ENCODE peak calls at places on chromosome 14, in ten cellular contexts. N is stimulated activated CD8-positive, alpha-beta memory T cell treated with anti-CD3 and anti-CD28 coated beads, Interleukin-15, amount 100 ng/mL, for 1 hour; V is frontal cortex; M is lung microvascular endothelial cell; X is stimulated activated naive CD8-positive, alpha-beta T cell treated with anti-CD3 and anti-CD28 coated beads, Interleukin-15, Interleukin-2, amounts not matched to agents 100 U/mL and 50 U/mL, for 24 hours; J is NCI-H1092; A is CD14-positive monocyte; C is NCI-H1417; K is spleen; E is NCI-H2227 treated with DMSO at 0.1 percent for 48 hours. H is an unnamed sample.

GRCh38 chr14:104143071-104143470 is 4.7 kb downstream of the KIF26A start:
- DNase-seq in K (peak), C (no peak), A (no peak), V (no peak), N (no peak), X (peak), E (no peak), M (no peak), J (no peak), H (no peak)

GRCh38 chr14:65560340-65561027 is 148.0 kb downstream of the FUT8 start:
- DNase-seq in N (no peak), M (no peak), C (peak), V (no peak), J (no peak), X (no peak), A (no peak), E (peak), K (no peak), H (no peak)

GRCh38 chr14:104519721-104520120 is 59.8 kb upstream of the C14orf180 start:
- DNase-seq in M (no peak), J (no peak), K (no peak), A (no peak), X (no peak), C (no peak), E (no peak), N (no peak), V (no peak), H (no peak)

GRCh38 chr14:74609721-74610120 is 2.3 kb downstream of the LTBP2 start:
- DNase-seq in E (no peak), M (no peak), V (no peak), X (no peak), A (no peak), J (no peak), K (no peak), C (no peak), N (no peak), H (no peak)

GRCh38 chr14:102568115-102568614 is 24.3 kb upstream of the RCOR1 start:
- DNase-seq in C (no peak), V (no peak), X (peak), K (no peak), J (no peak), A (no peak), N (peak), M (no peak), E (no peak), H (no peak)

GRCh38 chr14:34122650-34123049 is 171.8 kb upstream of the EGLN3 start:
- DNase-seq in C (no peak), K (no peak), X (no peak), M (no peak), E (no peak), J (no peak), A (no peak), V (no peak), N (no peak), H (no peak)

GRCh38 chr14:64800000-64800399 is 79.7 kb downstream of the SPTB start:
- DNase-seq in E (no peak), A (no peak), V (no peak), M (peak), C (peak), K (no peak), X (no peak), J (no peak), N (no peak), H (no peak)

GRCh38 chr14:61388173-61388975 is 67.0 kb downstream of the PRKCH start:
- DNase-seq in M (no peak), E (no peak), N (no peak), X (peak), K (no peak), J (no peak), C (peak), V (no peak), A (no peak), H (no peak)

GRCh38 chr14:33754264-33754663 is 196.6 kb downstream of the EGLN3 start:
- DNase-seq in J (no peak), E (no peak), K (no peak), N (no peak), A (no peak), M (no peak), C (no peak), V (no peak), X (no peak), H (no peak)

GRCh38 chr14:104718871-104719270 is 5.2 kb upstream of the ADSS1 start:
- DNase-seq in A (no peak), V (no peak), X (no peak), E (no peak), N (no peak), J (no peak), C (no peak), M (no peak), K (no peak), H (no peak)

GRCh38 chr14:24072436-24072835 is 1.1 kb downstream of the CPNE6 start:
- DNase-seq in X (no peak), E (no peak), M (no peak), N (no peak), A (no peak), K (peak), C (no peak), V (no peak), J (peak), H (no peak)